ENCODE peak calls at places on chromosomes 6 and 20, in eight cellular contexts. M is K562, K is PC-3, P is lung, H is HepG2, T is H9, C is PC-9, S is uterus. E is an unnamed sample. For H3K4me1 and H3K27me3, the result is how much of the 10 kb centered on the place peaks cover.

GRCh38 chr20:33408716-33409654 is 7.7 kb upstream of the CDK5RAP1 start:
- DNase-seq in M (no peak), K (no peak), P (no peak), H (no peak), T (no peak), C (no peak), S (no peak), E (no peak)

GRCh38 chr6:127972815-127973214 is 72.0 kb upstream of the THEMIS start:
- DNase-seq in M (no peak), K (no peak), P (no peak), H (no peak), T (no peak), C (no peak), S (no peak), E (no peak)

GRCh38 chr6:31898200-31899011 is 908 bp upstream of the EHMT2 start:
- DNase-seq in M (no peak), K (peak), P (no peak), H (peak), T (peak), C (peak), S (no peak), E (peak)

GRCh38 chr20:38649275-38649891 is 47.8 kb downstream of the ARHGAP40 start:
- DNase-seq in M (peak), K (peak), P (no peak), H (peak), T (peak), C (no peak), S (no peak), E (peak)

GRCh38 chr6:124699038-124699437 is 263.2 kb upstream of the RNF217 start:
- DNase-seq in M (no peak), K (no peak), P (no peak), H (no peak), T (peak), C (no peak), S (no peak), E (no peak)

GRCh38 chr6:70221025-70221714 is 81.7 kb downstream of the COL9A1 start:
- DNase-seq in M (peak), K (peak), P (no peak), H (peak), T (no peak), C (no peak), S (no peak), E (peak)

GRCh38 chr20:62652894-62653305 is 10.6 kb downstream of the SLCO4A1 start:
- DNase-seq in M (no peak), K (no peak), P (no peak), H (no peak), T (no peak), C (no peak), S (no peak), E (no peak)

GRCh38 chr20:11521831-11522230 is 395.9 kb upstream of the BTBD3 start:
- DNase-seq in M (no peak), K (no peak), P (no peak), H (no peak), T (no peak), C (no peak), S (no peak), E (no peak)

GRCh38 chr6:22873531-22874136 is 304.3 kb downstream of the HDGFL1 start:
- DNase-seq in M (no peak), K (no peak), P (no peak), H (no peak), T (no peak), C (no peak), S (peak), E (peak)

GRCh38 chr6:44717431-44717830 is 329.9 kb downstream of the CDC5L start:
- DNase-seq in M (no peak), K (no peak), P (no peak), H (no peak), T (no peak), C (no peak), S (no peak), E (no peak)

GRCh38 chr20:57135875-57136274 is 130.6 kb downstream of the BMP7 start:
- DNase-seq in M (peak), K (no peak), P (no peak), H (no peak), T (no peak), C (no peak), S (no peak), E (no peak)

GRCh38 chr6:169868458-169868857 is 117.0 kb downstream of the ERMARD start:
- DNase-seq in M (no peak), K (no peak), P (no peak), H (no peak), T (no peak), C (no peak), S (no peak), E (no peak)

GRCh38 chr6:154482858-154483257 is 27.6 kb downstream of the CNKSR3 start:
- DNase-seq in M (no peak), K (no peak), P (no peak), H (no peak), T (no peak), C (no peak), S (no peak), E (peak)

GRCh38 chr6:159107451-159108260 is 61.5 kb upstream of the FNDC1 start:
- DNase-seq in M (no peak), K (no peak), P (no peak), H (no peak), T (no peak), C (no peak), S (no peak), E (no peak)

GRCh38 chr6:39077882-39078594 is 29.5 kb downstream of the GLP1R start:
- DNase-seq in M (no peak), K (no peak), P (no peak), H (no peak), T (peak), C (no peak), S (no peak), E (no peak)

GRCh38 chr20:63008541-63009043 is 1.8 kb upstream of the BHLHE23 start:
- DNase-seq in M (no peak), K (no peak), P (no peak), H (no peak), T (no peak), C (no peak), S (no peak), E (no peak)

GRCh38 chr6:2363211-2363610 is 117.8 kb upstream of the GMDS start:
- DNase-seq in M (no peak), K (no peak), P (no peak), H (no peak), T (no peak), C (no peak), S (no peak), E (no peak)

GRCh38 chr20:55291251-55291650 is 714.1 kb downstream of the CBLN4 start:
- DNase-seq in M (no peak), K (no peak), P (no peak), H (no peak), T (no peak), C (no peak), S (no peak), E (no peak)

GRCh38 chr6:144294016-144294415 is 8.9 kb downstream of the UTRN start:
- DNase-seq in M (no peak), K (peak), P (no peak), H (no peak), T (no peak), C (peak), S (no peak), E (peak)

GRCh38 chr6:143743256-143744166 is 65.7 kb downstream of the PHACTR2 start:
- DNase-seq in M (no peak), K (no peak), P (no peak), H (peak), T (no peak), C (no peak), S (no peak), E (peak)

GRCh38 chr6:27810768-27811298 is 101.4 kb downstream of the OR2B2 start:
- DNase-seq in M (no peak), K (peak), P (no peak), H (no peak), T (no peak), C (no peak), S (no peak), E (no peak)

GRCh38 chr6:41039060-41039998 is at the start of gene UNC5CL:
- DNase-seq in M (peak), K (peak), P (peak), H (peak), T (peak), C (peak), S (no peak), E (peak)

GRCh38 chr6:136608991-136609390 is 58.8 kb upstream of the MAP7 start:
- DNase-seq in M (no peak), K (peak), P (no peak), H (no peak), T (no peak), C (no peak), S (no peak), E (no peak)

GRCh38 chr20:57264908-57265648 is 1.4 kb downstream of the BMP7 start:
- DNase-seq in M (no peak), K (no peak), P (no peak), H (no peak), T (peak), C (no peak), S (no peak), E (peak)

GRCh38 chr6:43436577-43437282 is 9.4 kb downstream of the ABCC10 start:
- DNase-seq in M (no peak), K (peak), P (peak), H (peak), T (no peak), C (peak), S (no peak), E (peak)

GRCh38 chr6:25038992-25039391 is 103.2 kb upstream of the RIPOR2 start:
- DNase-seq in M (no peak), K (no peak), P (no peak), H (no peak), T (no peak), C (no peak), S (no peak), E (no peak)

GRCh38 chr6:105651969-105652368 is 249.1 kb upstream of the PREP start:
- DNase-seq in M (no peak), K (no peak), P (no peak), H (no peak), T (no peak), C (no peak), S (no peak), E (no peak)

GRCh38 chr6:75098709-75099108 is 107.1 kb downstream of the COL12A1 start:
- DNase-seq in M (no peak), K (peak), P (peak), H (peak), T (no peak), C (peak), S (peak), E (peak)

GRCh38 chr20:51650685-51651134 is 108.2 kb upstream of the NFATC2 start:
- DNase-seq in M (no peak), K (peak), P (no peak), H (no peak), T (no peak), C (no peak), S (no peak), E (no peak)

GRCh38 chr6:118122801-118123200 is 215.7 kb downstream of the SLC35F1 start:
- DNase-seq in M (no peak), K (no peak), P (no peak), H (no peak), T (no peak), C (no peak), S (no peak), E (no peak)

DNA sequence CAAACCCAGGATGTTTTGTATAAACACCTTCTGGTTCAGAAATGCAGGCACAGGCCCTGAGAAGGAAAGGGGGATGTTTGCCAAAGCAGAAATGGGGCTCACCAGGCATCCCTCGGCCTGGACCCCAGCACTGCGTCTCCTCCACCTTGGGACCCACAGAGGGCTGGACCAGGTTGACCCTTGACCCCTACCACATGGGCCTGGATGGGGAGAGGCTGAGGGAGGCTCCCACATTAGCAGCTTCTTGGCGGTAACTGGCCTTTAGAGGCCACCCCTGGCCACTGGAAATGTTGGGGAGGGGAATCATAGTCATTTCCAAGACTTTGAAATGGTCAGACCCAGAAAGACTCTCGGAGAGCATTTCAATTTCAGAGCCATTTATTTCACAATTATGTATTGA is 1.9 kb upstream of the PDRG1 start:
- DNase-seq in M (no peak), K (no peak), P (no peak), H (no peak), T (no peak), C (no peak), S (no peak), E (no peak)
- H3K4me1 ChIP-seq in M (under half), K (under half), P (under half), H (under half), T (under half), C (under half), S (under half), E (under half)

GRCh38 chr6:35496036-35496850 is 636 bp downstream of the TEAD3 start:
- DNase-seq in M (peak), K (peak), P (peak), H (peak), T (no peak), C (no peak), S (peak), E (peak)
- H3K27ac ChIP-seq in M (peak), K (no peak), P (peak), H (peak), T (no peak), C (no peak), S (peak), E (peak)

DNA sequence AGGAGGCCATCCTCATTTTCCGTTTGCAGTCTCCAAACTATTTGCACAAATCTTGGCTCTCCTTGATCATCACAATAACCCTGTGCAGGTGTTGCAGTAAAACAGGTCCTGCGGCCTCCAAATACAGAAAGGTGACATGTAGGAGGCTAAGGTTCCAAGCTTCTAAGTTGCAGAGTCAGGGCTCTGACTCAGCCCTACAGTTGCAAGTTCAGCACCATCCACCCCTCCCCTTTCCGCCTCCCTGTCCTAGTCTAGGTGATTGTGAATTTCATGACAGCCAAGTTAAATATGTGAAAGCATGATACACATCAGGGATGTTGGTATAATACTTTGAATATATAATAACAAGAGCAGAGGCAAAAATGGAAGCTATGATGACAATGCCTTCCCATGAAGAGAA is 317.3 kb upstream of the CDH4 start:
- DNase-seq in M (no peak), K (no peak), P (no peak), H (no peak), T (no peak), C (no peak), S (no peak), E (no peak)
- H3K27me3 ChIP-seq in M (under half), K (under half), P (under half), H (under half), T (under half), C (half or more), S (under half), E (under half)

GRCh38 chr20:20683922-20684321 is 28.5 kb downstream of the RALGAPA2 start:
- DNase-seq in M (no peak), K (no peak), P (no peak), H (no peak), T (no peak), C (no peak), S (no peak), E (no peak)

GRCh38 chr20:20683020-20683419 is 29.4 kb downstream of the RALGAPA2 start:
- DNase-seq in M (no peak), K (no peak), P (no peak), H (no peak), T (no peak), C (no peak), S (no peak), E (no peak)

GRCh38 chr20:20683481-20683880 is 29.0 kb downstream of the RALGAPA2 start:
- DNase-seq in M (no peak), K (no peak), P (no peak), H (no peak), T (no peak), C (no peak), S (no peak), E (no peak)

GRCh38 chr20:20687319-20687718 is 25.1 kb downstream of the RALGAPA2 start:
- DNase-seq in M (no peak), K (no peak), P (no peak), H (no peak), T (no peak), C (no peak), S (no peak), E (no peak)

DNA sequence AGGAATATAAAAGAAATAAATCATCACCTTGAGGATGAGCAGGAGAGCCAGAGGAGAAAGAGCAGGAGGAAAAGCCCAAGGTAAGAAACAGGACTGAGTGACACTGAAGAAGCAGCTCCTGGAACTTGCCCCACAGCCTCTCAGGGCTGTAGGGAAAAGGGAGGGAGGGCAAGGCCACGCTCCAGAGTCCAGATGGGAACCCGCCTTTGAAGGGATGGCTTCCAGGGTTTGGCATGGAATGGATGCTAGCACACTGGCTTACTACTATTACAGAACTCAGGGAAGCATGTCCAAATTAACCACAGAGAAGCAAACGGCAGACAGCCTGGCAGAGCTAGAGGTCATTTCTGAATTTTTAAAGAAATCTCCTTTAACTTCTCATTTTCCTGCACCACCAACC is 26.8 kb downstream of the RALGAPA2 start:
- DNase-seq in M (no peak), K (no peak), P (no peak), H (no peak), T (no peak), C (no peak), S (no peak), E (no peak)
- H3K4me1 ChIP-seq in M (under half), K (under half), P (under half), H (under half), T (under half), C (under half), S (under half), E (under half)